ENCODE peak calls at places on chromosomes 13 and 19, in five cellular contexts. F is lower lobe of right lung, S is upper lobe of right lung, I is GM23338, P is Peyer's patch. Q is an unnamed sample.

GRCh38 chr13:51697181-51697580 is 106.8 kb downstream of the DHRS12 start:
- DNase-seq in P (no peak), I (no peak), F (no peak), S (no peak), Q (no peak)

GRCh38 chr13:37914781-37915391 is 45.3 kb upstream of the TRPC4 start:
- DNase-seq in F (no peak), P (no peak), I (peak), S (no peak), Q (no peak)

GRCh38 chr13:50712469-50712868 is 131.0 kb downstream of the DLEU7 start:
- DNase-seq in I (no peak), F (no peak), S (no peak), P (no peak), Q (no peak)

GRCh38 chr19:46049597-46049996 is 8.8 kb upstream of the IGFL4 start:
- DNase-seq in S (no peak), P (no peak), I (peak), F (no peak), Q (no peak)

GRCh38 chr13:21583496-21583895 is 20.5 kb downstream of the MICU2 start:
- DNase-seq in P (no peak), S (no peak), F (no peak), I (peak), Q (no peak)

GRCh38 chr19:3097442-3097871 is 3.3 kb downstream of the GNA11 start:
- DNase-seq in P (peak), S (peak), F (no peak), I (no peak), Q (no peak)

GRCh38 chr13:72920097-72920496 is 138.2 kb downstream of the PIBF1 start:
- DNase-seq in S (no peak), P (no peak), F (no peak), I (no peak), Q (no peak)

GRCh38 chr13:71290963-71291937 is 575.8 kb downstream of the DACH1 start:
- DNase-seq in S (no peak), F (no peak), P (peak), I (no peak), Q (peak)

GRCh38 chr13:78610381-78610883 is 7.1 kb upstream of the POU4F1 start:
- DNase-seq in P (no peak), I (no peak), F (no peak), S (no peak), Q (no peak)

GRCh38 chr19:8174706-8175105 is 25.3 kb upstream of the FBN3 start:
- DNase-seq in I (no peak), F (no peak), P (no peak), S (no peak), Q (no peak)
- H3K27ac ChIP-seq in I (no peak), F (no peak), P (no peak), S (no peak), Q (no peak)

GRCh38 chr19:13765395-13766094 is 1.2 kb downstream of the MRI1 start:
- DNase-seq in I (peak), P (no peak), S (no peak), F (no peak), Q (no peak)

GRCh38 chr19:13766095-13766481 is 1.8 kb downstream of the MRI1 start:
- DNase-seq in I (no peak), F (no peak), S (no peak), P (no peak), Q (no peak)

GRCh38 chr19:13763300-13763699 is 1.0 kb upstream of the MRI1 start:
- DNase-seq in P (no peak), S (no peak), F (no peak), I (no peak), Q (no peak)

GRCh38 chr19:13764101-13764807 is at the start of gene MRI1:
- DNase-seq in I (peak), P (peak), F (peak), S (peak), Q (peak)

DNA sequence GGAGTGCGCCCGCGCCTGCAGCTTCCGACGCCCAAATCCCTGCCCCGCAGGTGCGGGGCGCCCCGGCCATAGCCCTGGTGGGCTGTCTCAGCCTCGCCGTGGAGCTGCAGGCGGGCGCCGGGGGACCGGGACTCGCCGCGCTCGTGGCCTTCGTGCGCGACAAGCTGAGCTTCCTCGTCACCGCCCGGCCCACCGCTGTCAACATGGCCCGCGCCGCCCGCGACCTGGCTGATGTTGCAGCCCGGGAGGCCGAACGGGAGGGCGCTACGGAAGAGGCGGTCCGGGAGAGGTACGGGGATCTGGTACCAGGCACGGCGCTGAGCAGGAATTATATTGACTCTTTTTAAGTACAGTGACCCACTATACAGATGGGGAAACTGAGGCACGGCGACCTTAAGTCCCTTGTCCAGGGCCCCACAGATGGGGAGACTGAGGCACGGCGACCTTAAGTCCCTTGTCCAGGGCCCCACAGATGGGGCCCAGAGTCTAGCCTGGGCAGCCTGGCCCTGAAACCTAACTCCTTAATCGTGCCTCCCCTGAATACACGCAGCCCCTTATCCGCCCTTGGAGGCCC is 586 bp downstream of the MRI1 start:
- DNase-seq in F (peak), S (peak), I (peak), P (peak), Q (no peak)
- H3K27ac ChIP-seq in F (peak), S (peak), I (no peak), P (peak), Q (peak)

DNA sequence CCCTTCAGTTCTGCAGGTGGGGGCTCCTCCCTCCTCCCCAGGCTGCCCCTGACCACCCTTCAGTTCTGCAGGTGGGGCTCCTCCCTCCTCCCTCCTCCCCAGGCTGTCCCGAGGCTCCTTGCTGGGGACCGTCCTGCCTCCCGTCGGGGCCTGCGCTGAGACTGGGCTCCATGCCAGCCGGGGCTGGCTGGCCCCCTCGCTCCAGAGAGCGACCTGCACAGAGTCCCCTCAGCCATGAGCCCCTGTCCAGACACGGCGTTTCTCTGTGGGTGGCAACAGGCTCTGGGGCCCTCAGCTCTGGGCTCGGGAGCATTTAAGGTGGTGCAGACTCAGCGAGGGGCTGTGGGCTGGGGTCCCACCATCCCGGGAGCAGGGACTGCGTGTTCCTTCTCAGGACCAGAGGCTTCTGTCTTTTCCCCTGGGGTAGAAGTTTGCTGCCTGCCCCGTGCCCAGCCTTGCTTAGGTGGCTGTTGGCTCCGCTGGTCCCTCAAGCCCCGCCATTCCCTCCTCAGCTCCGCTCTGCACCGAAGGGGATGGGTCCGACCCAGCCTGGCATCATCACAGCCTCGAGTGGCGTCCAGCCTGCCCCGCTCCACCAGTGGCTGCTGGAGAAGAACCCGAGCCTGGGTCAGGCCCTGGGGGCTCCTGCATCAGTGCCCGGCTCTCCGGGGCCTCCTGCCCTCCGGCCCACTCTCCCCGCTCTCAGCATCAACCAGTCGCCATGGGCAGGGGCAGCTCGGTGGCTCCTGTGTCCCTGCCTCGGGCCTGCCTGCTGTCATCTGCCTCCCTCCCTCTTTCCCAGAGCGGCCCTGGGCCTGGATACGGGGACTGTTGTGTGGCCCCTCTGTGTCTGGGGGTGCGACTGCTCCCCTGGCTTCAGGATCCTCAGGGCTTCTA is 27.6 kb downstream of the CSNK1G2 start:
- DNase-seq in I (no peak), P (no peak), S (no peak), F (no peak), Q (no peak)
- H3K27ac ChIP-seq in I (no peak), P (no peak), S (no peak), F (no peak), Q (no peak)

GRCh38 chr13:23985846-23986245 is 88.5 kb upstream of the C1QTNF9B start:
- DNase-seq in P (no peak), I (no peak), S (no peak), F (no peak), Q (no peak)
- H3K27ac ChIP-seq in P (no peak), I (no peak), S (no peak), F (no peak), Q (no peak)

GRCh38 chr19:38737921-38738731 is 6.1 kb downstream of the CAPN12 start:
- DNase-seq in I (no peak), P (no peak), F (peak), S (peak), Q (no peak)
- H3K27ac ChIP-seq in I (no peak), P (no peak), F (no peak), S (no peak), Q (no peak)

GRCh38 chr19:7395793-7396192 is 47.1 kb downstream of the ARHGEF18 start:
- DNase-seq in S (no peak), F (no peak), I (no peak), P (no peak), Q (no peak)
- H3K27ac ChIP-seq in S (peak), F (peak), I (peak), P (peak), Q (peak)

Q was measured in CD4-positive, CD25-positive, alpha-beta regulatory T cell.